ENCODE peak calls at places on chromosome 21, in nine cellular contexts. One of them, this sample, is unnamed.

GRCh38 chr21:42570841-42571387 is 57.3 kb downstream of the SLC37A1 start:
- DNase-seq in mucosa of gallbladder: peak
- DNase-seq in stimulated activated CD4-positive, alpha-beta T cell treated with anti-CD3 and anti-CD28 coated beads, TNF-alpha, amount 100 ng/mL, for 4 hours: no peak
- DNase-seq in A172: no peak
- DNase-seq in HCEC 1CT: no peak
- DNase-seq in foreskin melanocyte: no peak
- DNase-seq in cardiac muscle cell: no peak
- DNase-seq in B cell: no peak
- DNase-seq in heart right ventricle: no peak
- DNase-seq in this sample: no peak

GRCh38 chr21:36508948-36509347 is 29.0 kb upstream of the CLDN14 start:
- DNase-seq in cardiac muscle cell: no peak
- DNase-seq in mucosa of gallbladder: no peak
- DNase-seq in HCEC 1CT: no peak
- DNase-seq in B cell: no peak
- DNase-seq in stimulated activated CD4-positive, alpha-beta T cell treated with anti-CD3 and anti-CD28 coated beads, TNF-alpha, amount 100 ng/mL, for 4 hours: no peak
- DNase-seq in foreskin melanocyte: no peak
- DNase-seq in heart right ventricle: no peak
- DNase-seq in A172: no peak
- DNase-seq in this sample: no peak

GRCh38 chr21:36647279-36648093 is 51.4 kb upstream of the SIM2 start:
- DNase-seq in HCEC 1CT: no peak
- DNase-seq in mucosa of gallbladder: peak
- DNase-seq in foreskin melanocyte: no peak
- DNase-seq in B cell: no peak
- DNase-seq in A172: peak
- DNase-seq in stimulated activated CD4-positive, alpha-beta T cell treated with anti-CD3 and anti-CD28 coated beads, TNF-alpha, amount 100 ng/mL, for 4 hours: no peak
- DNase-seq in cardiac muscle cell: no peak
- DNase-seq in heart right ventricle: no peak
- DNase-seq in this sample: no peak

GRCh38 chr21:44571296-44571695 is 2.2 kb upstream of the KRTAP10-4 start:
- DNase-seq in B cell: no peak
- DNase-seq in cardiac muscle cell: no peak
- DNase-seq in HCEC 1CT: no peak
- DNase-seq in foreskin melanocyte: no peak
- DNase-seq in stimulated activated CD4-positive, alpha-beta T cell treated with anti-CD3 and anti-CD28 coated beads, TNF-alpha, amount 100 ng/mL, for 4 hours: no peak
- DNase-seq in A172: no peak
- DNase-seq in heart right ventricle: no peak
- DNase-seq in mucosa of gallbladder: no peak
- DNase-seq in this sample: peak

GRCh38 chr21:46604975-46605758 is at the start of gene S100B:
- DNase-seq in stimulated activated CD4-positive, alpha-beta T cell treated with anti-CD3 and anti-CD28 coated beads, TNF-alpha, amount 100 ng/mL, for 4 hours: no peak
- DNase-seq in HCEC 1CT: no peak
- DNase-seq in foreskin melanocyte: peak
- DNase-seq in B cell: no peak
- DNase-seq in heart right ventricle: no peak
- DNase-seq in cardiac muscle cell: peak
- DNase-seq in A172: no peak
- DNase-seq in mucosa of gallbladder: no peak
- DNase-seq in this sample: no peak

GRCh38 chr21:44758141-44758561 is 43.5 kb downstream of the UBE2G2 start:
- DNase-seq in HCEC 1CT: no peak
- DNase-seq in stimulated activated CD4-positive, alpha-beta T cell treated with anti-CD3 and anti-CD28 coated beads, TNF-alpha, amount 100 ng/mL, for 4 hours: no peak
- DNase-seq in foreskin melanocyte: no peak
- DNase-seq in cardiac muscle cell: no peak
- DNase-seq in A172: no peak
- DNase-seq in mucosa of gallbladder: no peak
- DNase-seq in heart right ventricle: no peak
- DNase-seq in B cell: no peak
- DNase-seq in this sample: no peak

GRCh38 chr21:44998621-44999427 is 59.0 kb downstream of the SLX9 start:
- DNase-seq in cardiac muscle cell: no peak
- DNase-seq in A172: no peak
- DNase-seq in mucosa of gallbladder: no peak
- DNase-seq in B cell: no peak
- DNase-seq in HCEC 1CT: no peak
- DNase-seq in stimulated activated CD4-positive, alpha-beta T cell treated with anti-CD3 and anti-CD28 coated beads, TNF-alpha, amount 100 ng/mL, for 4 hours: no peak
- DNase-seq in heart right ventricle: peak
- DNase-seq in foreskin melanocyte: no peak
- DNase-seq in this sample: no peak

GRCh38 chr21:30839304-30839703 is 9.7 kb upstream of the KRTAP7-1 start:
- DNase-seq in B cell: no peak
- DNase-seq in A172: peak
- DNase-seq in cardiac muscle cell: peak
- DNase-seq in foreskin melanocyte: peak
- DNase-seq in heart right ventricle: no peak
- DNase-seq in mucosa of gallbladder: peak
- DNase-seq in stimulated activated CD4-positive, alpha-beta T cell treated with anti-CD3 and anti-CD28 coated beads, TNF-alpha, amount 100 ng/mL, for 4 hours: no peak
- DNase-seq in HCEC 1CT: no peak
- DNase-seq in this sample: no peak

GRCh38 chr21:27693376-27693775 is 726.5 kb upstream of the ADAMTS5 start:
- DNase-seq in heart right ventricle: no peak
- DNase-seq in stimulated activated CD4-positive, alpha-beta T cell treated with anti-CD3 and anti-CD28 coated beads, TNF-alpha, amount 100 ng/mL, for 4 hours: no peak
- DNase-seq in HCEC 1CT: peak
- DNase-seq in B cell: no peak
- DNase-seq in mucosa of gallbladder: no peak
- DNase-seq in A172: peak
- DNase-seq in cardiac muscle cell: no peak
- DNase-seq in foreskin melanocyte: peak
- DNase-seq in this sample: no peak

GRCh38 chr21:42850866-42851391 is 28.4 kb downstream of the WDR4 start:
- DNase-seq in foreskin melanocyte: no peak
- DNase-seq in HCEC 1CT: no peak
- DNase-seq in heart right ventricle: no peak
- DNase-seq in stimulated activated CD4-positive, alpha-beta T cell treated with anti-CD3 and anti-CD28 coated beads, TNF-alpha, amount 100 ng/mL, for 4 hours: no peak
- DNase-seq in A172: peak
- DNase-seq in B cell: peak
- DNase-seq in cardiac muscle cell: peak
- DNase-seq in mucosa of gallbladder: no peak
- DNase-seq in this sample: no peak

GRCh38 chr21:32726742-32727477 is 903 bp downstream of the SYNJ1 start:
- DNase-seq in mucosa of gallbladder: no peak
- DNase-seq in A172: peak
- DNase-seq in HCEC 1CT: peak
- DNase-seq in heart right ventricle: no peak
- DNase-seq in foreskin melanocyte: peak
- DNase-seq in stimulated activated CD4-positive, alpha-beta T cell treated with anti-CD3 and anti-CD28 coated beads, TNF-alpha, amount 100 ng/mL, for 4 hours: no peak
- DNase-seq in cardiac muscle cell: peak
- DNase-seq in B cell: no peak
- DNase-seq in this sample: no peak

GRCh38 chr21:41627428-41627827 is 119.5 kb upstream of the TMPRSS2 start:
- DNase-seq in stimulated activated CD4-positive, alpha-beta T cell treated with anti-CD3 and anti-CD28 coated beads, TNF-alpha, amount 100 ng/mL, for 4 hours: no peak
- DNase-seq in B cell: no peak
- DNase-seq in mucosa of gallbladder: no peak
- DNase-seq in cardiac muscle cell: no peak
- DNase-seq in foreskin melanocyte: no peak
- DNase-seq in heart right ventricle: no peak
- DNase-seq in A172: no peak
- DNase-seq in HCEC 1CT: no peak
- DNase-seq in this sample: no peak

GRCh38 chr21:46284077-46284644 is 1.2 kb downstream of the MCM3AP start:
- DNase-seq in B cell: no peak
- DNase-seq in cardiac muscle cell: no peak
- DNase-seq in HCEC 1CT: no peak
- DNase-seq in A172: no peak
- DNase-seq in mucosa of gallbladder: no peak
- DNase-seq in foreskin melanocyte: no peak
- DNase-seq in heart right ventricle: no peak
- DNase-seq in stimulated activated CD4-positive, alpha-beta T cell treated with anti-CD3 and anti-CD28 coated beads, TNF-alpha, amount 100 ng/mL, for 4 hours: no peak
- DNase-seq in this sample: no peak

GRCh38 chr21:44699502-44700001 is 2.6 kb downstream of the KRTAP10-12 start:
- DNase-seq in A172: no peak
- DNase-seq in cardiac muscle cell: no peak
- DNase-seq in foreskin melanocyte: no peak
- DNase-seq in mucosa of gallbladder: no peak
- DNase-seq in stimulated activated CD4-positive, alpha-beta T cell treated with anti-CD3 and anti-CD28 coated beads, TNF-alpha, amount 100 ng/mL, for 4 hours: no peak
- DNase-seq in heart right ventricle: no peak
- DNase-seq in B cell: no peak
- DNase-seq in HCEC 1CT: no peak
- DNase-seq in this sample: peak

GRCh38 chr21:43740497-43741156 is 21.7 kb downstream of the PDXK start:
- DNase-seq in heart right ventricle: no peak
- DNase-seq in cardiac muscle cell: peak
- DNase-seq in HCEC 1CT: no peak
- DNase-seq in foreskin melanocyte: no peak
- DNase-seq in stimulated activated CD4-positive, alpha-beta T cell treated with anti-CD3 and anti-CD28 coated beads, TNF-alpha, amount 100 ng/mL, for 4 hours: no peak
- DNase-seq in A172: no peak
- DNase-seq in mucosa of gallbladder: no peak
- DNase-seq in B cell: no peak
- DNase-seq in this sample: no peak

GRCh38 chr21:41431788-41432548 is 5.9 kb downstream of the MX1 start:
- DNase-seq in mucosa of gallbladder: no peak
- DNase-seq in cardiac muscle cell: no peak
- DNase-seq in heart right ventricle: no peak
- DNase-seq in B cell: peak
- DNase-seq in HCEC 1CT: no peak
- DNase-seq in foreskin melanocyte: no peak
- DNase-seq in A172: no peak
- DNase-seq in stimulated activated CD4-positive, alpha-beta T cell treated with anti-CD3 and anti-CD28 coated beads, TNF-alpha, amount 100 ng/mL, for 4 hours: no peak
- DNase-seq in this sample: no peak

This sample was measured in right atrium auricular region.